ENCODE peak calls at places on chromosomes 1 and 21, in six cellular contexts. One of them, this sample, is unnamed.

GRCh38 chr1:226679853-226680516 is 59.1 kb downstream of the ITPKB start:
- DNase-seq in glutamatergic neuron: peak
- DNase-seq in T-cell: peak
- DNase-seq in naive thymus-derived CD8-positive, alpha-beta T cell: peak
- DNase-seq in omental fat pad: peak
- DNase-seq in stimulated activated CD4-positive, alpha-beta T cell treated with anti-CD3 and anti-CD28 coated beads, Interleukin-1b, Interleukin-23, amount 100 ng/mL, for 4 hours: peak
- DNase-seq in this sample: no peak

GRCh38 chr1:201385299-201385891 is 7.9 kb upstream of the TNNT2 start:
- DNase-seq in glutamatergic neuron: peak
- DNase-seq in T-cell: no peak
- DNase-seq in naive thymus-derived CD8-positive, alpha-beta T cell: peak
- DNase-seq in omental fat pad: peak
- DNase-seq in stimulated activated CD4-positive, alpha-beta T cell treated with anti-CD3 and anti-CD28 coated beads, Interleukin-1b, Interleukin-23, amount 100 ng/mL, for 4 hours: no peak
- DNase-seq in this sample: peak

GRCh38 chr1:47656719-47657685 is 219.2 kb downstream of the FOXD2 start:
- DNase-seq in glutamatergic neuron: no peak
- DNase-seq in T-cell: no peak
- DNase-seq in naive thymus-derived CD8-positive, alpha-beta T cell: no peak
- DNase-seq in omental fat pad: no peak
- DNase-seq in stimulated activated CD4-positive, alpha-beta T cell treated with anti-CD3 and anti-CD28 coated beads, Interleukin-1b, Interleukin-23, amount 100 ng/mL, for 4 hours: no peak
- DNase-seq in this sample: no peak

GRCh38 chr21:35801388-35801787 is 258.9 kb downstream of the SETD4 start:
- DNase-seq in glutamatergic neuron: no peak
- DNase-seq in T-cell: no peak
- DNase-seq in naive thymus-derived CD8-positive, alpha-beta T cell: peak
- DNase-seq in omental fat pad: no peak
- DNase-seq in stimulated activated CD4-positive, alpha-beta T cell treated with anti-CD3 and anti-CD28 coated beads, Interleukin-1b, Interleukin-23, amount 100 ng/mL, for 4 hours: no peak
- DNase-seq in this sample: no peak

GRCh38 chr1:26317612-26318337 is at the start of gene CD52:
- DNase-seq in glutamatergic neuron: no peak
- DNase-seq in T-cell: peak
- DNase-seq in naive thymus-derived CD8-positive, alpha-beta T cell: peak
- DNase-seq in omental fat pad: no peak
- DNase-seq in stimulated activated CD4-positive, alpha-beta T cell treated with anti-CD3 and anti-CD28 coated beads, Interleukin-1b, Interleukin-23, amount 100 ng/mL, for 4 hours: peak
- DNase-seq in this sample: no peak

GRCh38 chr1:223531742-223532341 is 133.7 kb downstream of the CAPN8 start:
- DNase-seq in glutamatergic neuron: peak
- DNase-seq in T-cell: no peak
- DNase-seq in naive thymus-derived CD8-positive, alpha-beta T cell: no peak
- DNase-seq in omental fat pad: peak
- DNase-seq in stimulated activated CD4-positive, alpha-beta T cell treated with anti-CD3 and anti-CD28 coated beads, Interleukin-1b, Interleukin-23, amount 100 ng/mL, for 4 hours: peak
- DNase-seq in this sample: peak

GRCh38 chr1:65346190-65346589 is 36.8 kb downstream of the DNAJC6 start:
- DNase-seq in glutamatergic neuron: no peak
- DNase-seq in T-cell: no peak
- DNase-seq in naive thymus-derived CD8-positive, alpha-beta T cell: no peak
- DNase-seq in omental fat pad: no peak
- DNase-seq in stimulated activated CD4-positive, alpha-beta T cell treated with anti-CD3 and anti-CD28 coated beads, Interleukin-1b, Interleukin-23, amount 100 ng/mL, for 4 hours: no peak
- DNase-seq in this sample: no peak

GRCh38 chr1:212664409-212665199 is 35.0 kb downstream of the BATF3 start:
- DNase-seq in glutamatergic neuron: no peak
- DNase-seq in T-cell: no peak
- DNase-seq in naive thymus-derived CD8-positive, alpha-beta T cell: no peak
- DNase-seq in omental fat pad: no peak
- DNase-seq in stimulated activated CD4-positive, alpha-beta T cell treated with anti-CD3 and anti-CD28 coated beads, Interleukin-1b, Interleukin-23, amount 100 ng/mL, for 4 hours: no peak
- DNase-seq in this sample: no peak

GRCh38 chr1:200706109-200706720 is 32.5 kb upstream of the CAMSAP2 start:
- DNase-seq in glutamatergic neuron: no peak
- DNase-seq in T-cell: no peak
- DNase-seq in naive thymus-derived CD8-positive, alpha-beta T cell: no peak
- DNase-seq in omental fat pad: no peak
- DNase-seq in stimulated activated CD4-positive, alpha-beta T cell treated with anti-CD3 and anti-CD28 coated beads, Interleukin-1b, Interleukin-23, amount 100 ng/mL, for 4 hours: no peak
- DNase-seq in this sample: no peak

GRCh38 chr1:24867064-24867870 is 62.8 kb downstream of the RUNX3 start:
- DNase-seq in glutamatergic neuron: no peak
- DNase-seq in T-cell: no peak
- DNase-seq in naive thymus-derived CD8-positive, alpha-beta T cell: no peak
- DNase-seq in omental fat pad: no peak
- DNase-seq in stimulated activated CD4-positive, alpha-beta T cell treated with anti-CD3 and anti-CD28 coated beads, Interleukin-1b, Interleukin-23, amount 100 ng/mL, for 4 hours: no peak
- DNase-seq in this sample: no peak

GRCh38 chr1:116825400-116825734 is 71.1 kb downstream of the CD2 start:
- DNase-seq in glutamatergic neuron: peak
- DNase-seq in T-cell: no peak
- DNase-seq in naive thymus-derived CD8-positive, alpha-beta T cell: no peak
- DNase-seq in omental fat pad: no peak
- DNase-seq in stimulated activated CD4-positive, alpha-beta T cell treated with anti-CD3 and anti-CD28 coated beads, Interleukin-1b, Interleukin-23, amount 100 ng/mL, for 4 hours: no peak
- DNase-seq in this sample: no peak

GRCh38 chr1:1304331-1305299 is 3.1 kb downstream of the ACAP3 start:
- DNase-seq in glutamatergic neuron: peak
- DNase-seq in T-cell: no peak
- DNase-seq in naive thymus-derived CD8-positive, alpha-beta T cell: no peak
- DNase-seq in omental fat pad: peak
- DNase-seq in stimulated activated CD4-positive, alpha-beta T cell treated with anti-CD3 and anti-CD28 coated beads, Interleukin-1b, Interleukin-23, amount 100 ng/mL, for 4 hours: no peak
- DNase-seq in this sample: no peak

GRCh38 chr1:153942766-153943549 is 3.6 kb downstream of the DENND4B start:
- DNase-seq in glutamatergic neuron: no peak
- DNase-seq in T-cell: no peak
- DNase-seq in naive thymus-derived CD8-positive, alpha-beta T cell: no peak
- DNase-seq in omental fat pad: no peak
- DNase-seq in stimulated activated CD4-positive, alpha-beta T cell treated with anti-CD3 and anti-CD28 coated beads, Interleukin-1b, Interleukin-23, amount 100 ng/mL, for 4 hours: no peak
- DNase-seq in this sample: no peak

GRCh38 chr1:186082235-186082937 is 292.7 kb downstream of the TPR start:
- DNase-seq in glutamatergic neuron: peak
- DNase-seq in T-cell: no peak
- DNase-seq in naive thymus-derived CD8-positive, alpha-beta T cell: no peak
- DNase-seq in omental fat pad: peak
- DNase-seq in stimulated activated CD4-positive, alpha-beta T cell treated with anti-CD3 and anti-CD28 coated beads, Interleukin-1b, Interleukin-23, amount 100 ng/mL, for 4 hours: no peak
- DNase-seq in this sample: no peak

GRCh38 chr1:178031856-178032320 is 62.0 kb upstream of the RASAL2 start:
- DNase-seq in glutamatergic neuron: peak
- DNase-seq in T-cell: no peak
- DNase-seq in naive thymus-derived CD8-positive, alpha-beta T cell: no peak
- DNase-seq in omental fat pad: peak
- DNase-seq in stimulated activated CD4-positive, alpha-beta T cell treated with anti-CD3 and anti-CD28 coated beads, Interleukin-1b, Interleukin-23, amount 100 ng/mL, for 4 hours: no peak
- DNase-seq in this sample: peak

GRCh38 chr1:226082959-226083302 is 20.4 kb downstream of the H3-3A start:
- DNase-seq in glutamatergic neuron: peak
- DNase-seq in T-cell: no peak
- DNase-seq in naive thymus-derived CD8-positive, alpha-beta T cell: no peak
- DNase-seq in omental fat pad: peak
- DNase-seq in stimulated activated CD4-positive, alpha-beta T cell treated with anti-CD3 and anti-CD28 coated beads, Interleukin-1b, Interleukin-23, amount 100 ng/mL, for 4 hours: no peak
- DNase-seq in this sample: no peak

GRCh38 chr21:35111531-35111930 is 62.4 kb upstream of the RUNX1 start:
- DNase-seq in glutamatergic neuron: no peak
- DNase-seq in T-cell: no peak
- DNase-seq in naive thymus-derived CD8-positive, alpha-beta T cell: no peak
- DNase-seq in omental fat pad: no peak
- DNase-seq in stimulated activated CD4-positive, alpha-beta T cell treated with anti-CD3 and anti-CD28 coated beads, Interleukin-1b, Interleukin-23, amount 100 ng/mL, for 4 hours: no peak
- DNase-seq in this sample: no peak

GRCh38 chr1:7667625-7668218 is 103.4 kb upstream of the VAMP3 start:
- DNase-seq in glutamatergic neuron: peak
- DNase-seq in T-cell: peak
- DNase-seq in naive thymus-derived CD8-positive, alpha-beta T cell: peak
- DNase-seq in omental fat pad: peak
- DNase-seq in stimulated activated CD4-positive, alpha-beta T cell treated with anti-CD3 and anti-CD28 coated beads, Interleukin-1b, Interleukin-23, amount 100 ng/mL, for 4 hours: peak
- DNase-seq in this sample: peak

GRCh38 chr1:6330410-6330827 is 63.1 kb downstream of the ACOT7 start:
- DNase-seq in glutamatergic neuron: no peak
- DNase-seq in T-cell: no peak
- DNase-seq in naive thymus-derived CD8-positive, alpha-beta T cell: no peak
- DNase-seq in omental fat pad: no peak
- DNase-seq in stimulated activated CD4-positive, alpha-beta T cell treated with anti-CD3 and anti-CD28 coated beads, Interleukin-1b, Interleukin-23, amount 100 ng/mL, for 4 hours: no peak
- DNase-seq in this sample: no peak

GRCh38 chr1:55321947-55322346 is 106.8 kb upstream of the USP24 start:
- DNase-seq in glutamatergic neuron: no peak
- DNase-seq in T-cell: no peak
- DNase-seq in naive thymus-derived CD8-positive, alpha-beta T cell: no peak
- DNase-seq in omental fat pad: no peak
- DNase-seq in stimulated activated CD4-positive, alpha-beta T cell treated with anti-CD3 and anti-CD28 coated beads, Interleukin-1b, Interleukin-23, amount 100 ng/mL, for 4 hours: no peak
- DNase-seq in this sample: no peak

GRCh38 chr1:153687346-153687745 is 8.9 kb downstream of the NPR1 start:
- DNase-seq in glutamatergic neuron: no peak
- DNase-seq in T-cell: no peak
- DNase-seq in naive thymus-derived CD8-positive, alpha-beta T cell: no peak
- DNase-seq in omental fat pad: no peak
- DNase-seq in stimulated activated CD4-positive, alpha-beta T cell treated with anti-CD3 and anti-CD28 coated beads, Interleukin-1b, Interleukin-23, amount 100 ng/mL, for 4 hours: no peak
- DNase-seq in this sample: no peak

GRCh38 chr21:31426235-31426797 is 82.3 kb upstream of the TIAM1 start:
- DNase-seq in glutamatergic neuron: no peak
- DNase-seq in T-cell: no peak
- DNase-seq in naive thymus-derived CD8-positive, alpha-beta T cell: no peak
- DNase-seq in omental fat pad: no peak
- DNase-seq in stimulated activated CD4-positive, alpha-beta T cell treated with anti-CD3 and anti-CD28 coated beads, Interleukin-1b, Interleukin-23, amount 100 ng/mL, for 4 hours: no peak
- DNase-seq in this sample: no peak

GRCh38 chr1:58568271-58568860 is 8.7 kb downstream of the TACSTD2 start:
- DNase-seq in glutamatergic neuron: no peak
- DNase-seq in T-cell: no peak
- DNase-seq in naive thymus-derived CD8-positive, alpha-beta T cell: no peak
- DNase-seq in omental fat pad: no peak
- DNase-seq in stimulated activated CD4-positive, alpha-beta T cell treated with anti-CD3 and anti-CD28 coated beads, Interleukin-1b, Interleukin-23, amount 100 ng/mL, for 4 hours: no peak
- DNase-seq in this sample: no peak

GRCh38 chr1:21904725-21905520 is 32.2 kb downstream of the HSPG2 start:
- DNase-seq in glutamatergic neuron: no peak
- DNase-seq in T-cell: no peak
- DNase-seq in naive thymus-derived CD8-positive, alpha-beta T cell: no peak
- DNase-seq in omental fat pad: no peak
- DNase-seq in stimulated activated CD4-positive, alpha-beta T cell treated with anti-CD3 and anti-CD28 coated beads, Interleukin-1b, Interleukin-23, amount 100 ng/mL, for 4 hours: peak
- DNase-seq in this sample: no peak

GRCh38 chr21:34858559-34858958 is 189.8 kb downstream of the CLIC6 start:
- DNase-seq in glutamatergic neuron: no peak
- DNase-seq in T-cell: no peak
- DNase-seq in naive thymus-derived CD8-positive, alpha-beta T cell: no peak
- DNase-seq in omental fat pad: no peak
- DNase-seq in stimulated activated CD4-positive, alpha-beta T cell treated with anti-CD3 and anti-CD28 coated beads, Interleukin-1b, Interleukin-23, amount 100 ng/mL, for 4 hours: no peak
- DNase-seq in this sample: no peak

GRCh38 chr1:235882816-235883215 is 16.1 kb upstream of the LYST start:
- DNase-seq in glutamatergic neuron: no peak
- DNase-seq in T-cell: no peak
- DNase-seq in naive thymus-derived CD8-positive, alpha-beta T cell: no peak
- DNase-seq in omental fat pad: no peak
- DNase-seq in stimulated activated CD4-positive, alpha-beta T cell treated with anti-CD3 and anti-CD28 coated beads, Interleukin-1b, Interleukin-23, amount 100 ng/mL, for 4 hours: no peak
- DNase-seq in this sample: no peak

GRCh38 chr1:223628858-223629257 is 36.6 kb downstream of the CAPN8 start:
- DNase-seq in glutamatergic neuron: no peak
- DNase-seq in T-cell: no peak
- DNase-seq in naive thymus-derived CD8-positive, alpha-beta T cell: no peak
- DNase-seq in omental fat pad: no peak
- DNase-seq in stimulated activated CD4-positive, alpha-beta T cell treated with anti-CD3 and anti-CD28 coated beads, Interleukin-1b, Interleukin-23, amount 100 ng/mL, for 4 hours: no peak
- DNase-seq in this sample: no peak

GRCh38 chr21:44947111-44947929 is 7.5 kb downstream of the SLX9 start:
- DNase-seq in glutamatergic neuron: peak
- DNase-seq in T-cell: no peak
- DNase-seq in naive thymus-derived CD8-positive, alpha-beta T cell: no peak
- DNase-seq in omental fat pad: no peak
- DNase-seq in stimulated activated CD4-positive, alpha-beta T cell treated with anti-CD3 and anti-CD28 coated beads, Interleukin-1b, Interleukin-23, amount 100 ng/mL, for 4 hours: no peak
- DNase-seq in this sample: no peak

GRCh38 chr1:183218981-183219621 is 33.0 kb downstream of the LAMC2 start:
- DNase-seq in glutamatergic neuron: peak
- DNase-seq in T-cell: peak
- DNase-seq in naive thymus-derived CD8-positive, alpha-beta T cell: peak
- DNase-seq in omental fat pad: no peak
- DNase-seq in stimulated activated CD4-positive, alpha-beta T cell treated with anti-CD3 and anti-CD28 coated beads, Interleukin-1b, Interleukin-23, amount 100 ng/mL, for 4 hours: peak
- DNase-seq in this sample: no peak

GRCh38 chr1:226308166-226308722 is 720 bp downstream of the LIN9 start:
- DNase-seq in glutamatergic neuron: no peak
- DNase-seq in T-cell: no peak
- DNase-seq in naive thymus-derived CD8-positive, alpha-beta T cell: no peak
- DNase-seq in omental fat pad: no peak
- DNase-seq in stimulated activated CD4-positive, alpha-beta T cell treated with anti-CD3 and anti-CD28 coated beads, Interleukin-1b, Interleukin-23, amount 100 ng/mL, for 4 hours: no peak
- DNase-seq in this sample: peak